ENCODE peak calls at places on chromosomes 3 and 15, in six cellular contexts. O is iPS-NIHi11; Y is astrocyte of the spinal cord; W is cardiac fibroblast; H is stimulated activated CD8-positive, alpha-beta memory T cell treated with anti-CD3 and anti-CD28 coated beads, Interleukin-7, amount 100 ng/mL, for 1 hour; A is stomach. R is an unnamed sample.

GRCh38 chr3:12380408-12380795 is 91.5 kb downstream of the PPARG start:
- DNase-seq in W (no peak), A (no peak), H (no peak), O (no peak), Y (no peak), R (no peak)

GRCh38 chr3:175288616-175289015 is 429.5 kb downstream of the NAALADL2 start:
- DNase-seq in O (no peak), A (no peak), Y (peak; percentile 38), H (no peak), W (peak; percentile 69), R (no peak)

GRCh38 chr3:36269274-36269673 is 111.0 kb upstream of the STAC start:
- DNase-seq in Y (no peak), O (no peak), H (no peak), W (no peak), A (no peak), R (no peak)

GRCh38 chr3:120265989-120266388 is 19.0 kb downstream of the GPR156 start:
- DNase-seq in Y (no peak), A (no peak), W (no peak), O (no peak), H (no peak), R (no peak)

GRCh38 chr3:197942956-197943556 is 6.9 kb upstream of the RPL35A start:
- DNase-seq in W (peak; percentile 57), Y (peak; percentile 53), O (peak; percentile 46), A (no peak), H (no peak), R (no peak)

GRCh38 chr15:43133429-43134156 is at the start of gene TMEM62:
- DNase-seq in W (peak; percentile 47), H (peak; percentile 10), O (peak; percentile 85), Y (peak; percentile 57), A (peak; percentile 93), R (peak; percentile 92)

GRCh38 chr3:50345586-50345985 is at the start of gene ZMYND10:
- DNase-seq in O (peak; percentile 92), Y (peak; percentile 21), H (peak; percentile 50), W (peak; percentile 64), A (peak; percentile 79), R (peak; percentile 43)

GRCh38 chr15:91099616-91100560 is at the start of gene SV2B:
- DNase-seq in O (peak; percentile 66), H (no peak), Y (peak; percentile 5), W (peak; percentile 35), A (peak; percentile 31), R (peak; percentile 60)

GRCh38 chr15:62603757-62604156 is 438.7 kb upstream of the C2CD4B start:
- DNase-seq in W (peak; percentile 78), A (no peak), Y (no peak), H (no peak), O (no peak), R (no peak)

GRCh38 chr15:89649716-89650115 is 5.6 kb downstream of the KIF7 start:
- DNase-seq in H (no peak), A (no peak), O (no peak), Y (no peak), W (no peak), R (no peak)

GRCh38 chr3:67377299-67377698 is 277.1 kb downstream of the SUCLG2 start:
- DNase-seq in O (no peak), A (no peak), W (no peak), H (no peak), Y (no peak), R (no peak)

GRCh38 chr3:136396916-136397315 is 146.8 kb downstream of the PCCB start:
- DNase-seq in O (no peak), Y (peak; percentile 16), H (no peak), W (no peak), A (no peak), R (no peak)

GRCh38 chr15:64997911-64998310 is 8.2 kb upstream of the SPG21 start:
- DNase-seq in W (no peak), Y (no peak), H (no peak), A (no peak), O (no peak), R (no peak)

GRCh38 chr3:32532434-32532833 is 29.8 kb upstream of the CMTM6 start:
- DNase-seq in Y (no peak), H (no peak), O (no peak), A (no peak), W (no peak), R (no peak)

GRCh38 chr15:76449455-76449854 is 112.9 kb downstream of the ISL2 start:
- DNase-seq in A (no peak), Y (no peak), O (no peak), H (no peak), W (no peak), R (no peak)

GRCh38 chr3:69144631-69145244 is 22.3 kb upstream of the LMOD3 start:
- DNase-seq in H (no peak), A (no peak), O (peak; percentile 48), Y (peak; percentile 53), W (no peak), R (no peak)

GRCh38 chr3:134369861-134370596 is 4.2 kb downstream of the AMOTL2 start:
- DNase-seq in W (peak; percentile 59), A (no peak), Y (no peak), H (no peak), O (no peak), R (no peak)

GRCh38 chr3:38404286-38404685 is 49.4 kb upstream of the ACVR2B start:
- DNase-seq in H (no peak), O (no peak), W (peak; percentile 72), A (no peak), Y (peak; percentile 72), R (no peak)

GRCh38 chr3:20320489-20320888 is 134.5 kb upstream of the SGO1 start:
- DNase-seq in W (no peak), Y (no peak), A (peak; percentile 65), H (no peak), O (no peak), R (peak; percentile 64)

GRCh38 chr3:55477306-55478010 is 9.6 kb downstream of the WNT5A start:
- DNase-seq in W (no peak), Y (peak; percentile 38), A (no peak), O (no peak), H (no peak), R (no peak)

GRCh38 chr3:107660316-107660976 is 137.7 kb downstream of the BBX start:
- DNase-seq in Y (peak; percentile 65), O (no peak), H (no peak), W (peak; percentile 78), A (no peak), R (no peak)

GRCh38 chr3:171640520-171641412 is 169.5 kb downstream of the PLD1 start:
- DNase-seq in A (no peak), W (peak; percentile 52), H (no peak), Y (peak; percentile 37), O (peak; percentile 20), R (no peak)

GRCh38 chr3:42658091-42658770 is 4.7 kb downstream of the ZBTB47 start:
- DNase-seq in O (no peak), Y (no peak), W (no peak), A (no peak), H (no peak), R (no peak)

R was measured in body of pancreas.